ENCODE peak calls at places on chromosomes 4 and X, in five cellular contexts. E is SK-N-SH, A is GM12878, D is K562, M is H1. R is an unnamed sample.

GRCh38 chrX:41339148-41339547 is 5.2 kb downstream of the DDX3X start:
- DNase-seq in E (no peak), A (no peak), D (no peak), M (no peak), R (no peak)

GRCh38 chr4:118012142-118012541 is 22.1 kb upstream of the NDST3 start:
- DNase-seq in E (no peak), A (no peak), D (no peak), M (no peak), R (no peak)

GRCh38 chrX:111928457-111928856 is 52.5 kb downstream of the TRPC5OS start:
- DNase-seq in E (no peak), A (no peak), D (no peak), M (no peak), R (no peak)

GRCh38 chr4:74161676-74162450 is 3.9 kb downstream of the MTHFD2L start:
- DNase-seq in E (no peak), A (no peak), D (no peak), M (no peak), R (no peak)

GRCh38 chr4:142194905-142195304 is 558.5 kb downstream of the IL15 start:
- DNase-seq in E (no peak), A (no peak), D (no peak), M (no peak), R (no peak)

GRCh38 chrX:24294619-24295018 is 19.2 kb downstream of the SUPT20HL2 start:
- DNase-seq in E (peak), A (no peak), D (peak), M (peak), R (no peak)

GRCh38 chr4:144355809-144356757 is 215.6 kb upstream of the GYPA start:
- DNase-seq in E (no peak), A (peak), D (peak), M (no peak), R (peak)

GRCh38 chr4:110184124-110184790 is 14.2 kb downstream of the ELOVL6 start:
- DNase-seq in E (no peak), A (no peak), D (no peak), M (no peak), R (no peak)

GRCh38 chrX:37474478-37474877 is 97.0 kb upstream of the LANCL3 start:
- DNase-seq in E (no peak), A (no peak), D (no peak), M (no peak), R (no peak)

GRCh38 chrX:112816908-112817307 is 23.7 kb downstream of the AMOT start:
- DNase-seq in E (no peak), A (no peak), D (no peak), M (no peak), R (no peak)

GRCh38 chr4:87077834-87078585 is 142.4 kb downstream of the KLHL8 start:
- DNase-seq in E (no peak), A (no peak), D (no peak), M (no peak), R (no peak)

GRCh38 chr4:52196606-52197130 is 145.6 kb downstream of the SPATA18 start:
- DNase-seq in E (no peak), A (no peak), D (no peak), M (no peak), R (no peak)

GRCh38 chr4:174865418-174865985 is 36.5 kb upstream of the GLRA3 start:
- DNase-seq in E (no peak), A (no peak), D (no peak), M (no peak), R (no peak)

GRCh38 chrX:65821721-65822496 is 154.5 kb downstream of the MSN start:
- DNase-seq in E (no peak), A (no peak), D (no peak), M (no peak), R (no peak)

GRCh38 chrX:1661048-1661921 is 46.4 kb downstream of the ASMT start:
- DNase-seq in E (no peak), A (peak), D (peak), M (peak), R (peak)

GRCh38 chr4:38523524-38524448 is 140.2 kb upstream of the KLF3 start:
- DNase-seq in E (no peak), A (peak), D (peak), M (no peak), R (no peak)

GRCh38 chr4:1515763-1516162 is 109.5 kb upstream of the NKX1-1 start:
- DNase-seq in E (no peak), A (no peak), D (no peak), M (no peak), R (no peak)

GRCh38 chrX:85024044-85024443 is 20.4 kb downstream of the APOOL start:
- DNase-seq in E (no peak), A (no peak), D (no peak), M (no peak), R (no peak)

GRCh38 chr4:932713-933070 is 432 bp downstream of the TMEM175 start:
- DNase-seq in E (peak), A (no peak), D (peak), M (no peak), R (peak)

GRCh38 chr4:89619230-89619962 is 217.6 kb downstream of the SNCA start:
- DNase-seq in E (no peak), A (no peak), D (no peak), M (no peak), R (no peak)

GRCh38 chr4:120517966-120518365 is 404.6 kb downstream of the PRDM5 start:
- DNase-seq in E (peak), A (peak), D (no peak), M (no peak), R (peak)

GRCh38 chr4:74440356-74440755 is 4.6 kb upstream of the AREG start:
- DNase-seq in E (peak), A (no peak), D (peak), M (no peak), R (peak)

GRCh38 chr4:76687730-76688441 is 210.1 kb downstream of the SOWAHB start:
- DNase-seq in E (peak), A (no peak), D (peak), M (no peak), R (no peak)

GRCh38 chr4:136183513-136183912 is 1348.8 kb downstream of the PCDH18 start:
- DNase-seq in E (no peak), A (no peak), D (no peak), M (no peak), R (no peak)

GRCh38 chr4:158777423-158777822 is 8.6 kb downstream of the FNIP2 start:
- DNase-seq in E (no peak), A (no peak), D (no peak), M (no peak), R (peak)

GRCh38 chrX:136061302-136061701 is 76.1 kb downstream of the SLC9A6 start:
- DNase-seq in E (no peak), A (no peak), D (no peak), M (no peak), R (no peak)

GRCh38 chr4:96916731-96917130 is 1076.8 kb downstream of the PDHA2 start:
- DNase-seq in E (peak), A (no peak), D (no peak), M (no peak), R (no peak)
- TF ChIP-seq CHD2 in E (no peak), A (no peak), D (no peak), M (no peak), R (no peak)

GRCh38 chr4:128454281-128455075 is 166.9 kb upstream of the PGRMC2 start:
- DNase-seq in E (peak), A (peak), D (peak), M (peak), R (peak)
- H3K27ac ChIP-seq in E (peak), A (no peak), D (no peak), M (no peak), R (no peak)

DNA sequence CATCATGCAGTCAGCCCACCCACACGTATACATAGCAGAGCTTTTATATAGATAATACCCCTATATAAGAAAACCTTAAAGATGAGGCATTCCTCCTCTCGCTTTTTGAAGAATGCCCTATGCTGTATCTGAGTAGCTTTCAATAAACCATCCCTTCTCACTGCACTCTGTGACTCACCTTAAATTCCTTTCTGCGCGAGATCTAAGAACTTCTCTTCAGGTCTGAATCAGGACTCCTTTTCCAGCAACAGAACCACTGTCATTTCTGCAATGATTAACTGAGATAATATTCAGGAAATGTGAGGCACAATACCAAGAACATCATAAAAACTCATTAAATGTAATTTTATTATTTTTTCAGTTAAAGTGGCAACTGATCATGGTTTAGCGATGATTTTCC is 76.4 kb upstream of the DCLK2 start:
- DNase-seq in E (no peak), A (no peak), D (no peak), M (no peak), R (no peak)
- TF ChIP-seq JUND in E (no peak), A (no peak), D (no peak), M (no peak), R (no peak)

GRCh38 chr4:168648929-168649328 is 152.1 kb downstream of the PALLD start:
- DNase-seq in E (no peak), A (no peak), D (no peak), M (no peak), R (no peak)
- TF ChIP-seq CHD2 in E (no peak), A (no peak), D (no peak), M (no peak), R (no peak)